ENCODE peak calls at places on chromosomes 13 and 19, in five cellular contexts. P, C, R, V and A are unnamed samples.

GRCh38 chr13:113149711-113150544 is 8.5 kb upstream of the PROZ start:
- DNase-seq in P (no peak), C (no peak), R (peak), V (no peak), A (no peak)

GRCh38 chr13:34849406-34849805 is 92.7 kb upstream of the NBEA start:
- DNase-seq in P (no peak), C (no peak), R (no peak), V (no peak), A (no peak)

GRCh38 chr13:111388851-111389500 is 68.5 kb downstream of the TEX29 start:
- DNase-seq in P (no peak), C (peak), R (peak), V (no peak), A (peak)

GRCh38 chr13:30932481-30933333 is at the start of gene TEX26:
- DNase-seq in P (no peak), C (peak), R (peak), V (no peak), A (no peak)

GRCh38 chr19:57664269-57665127 is 4.2 kb upstream of the ZSCAN4 start:
- DNase-seq in P (peak), C (peak), R (peak), V (no peak), A (peak)

GRCh38 chr19:38632476-38633213 is 13.7 kb downstream of the EIF3K start:
- DNase-seq in P (no peak), C (no peak), R (no peak), V (no peak), A (no peak)

GRCh38 chr13:28059214-28059613 is 41.2 kb downstream of the FLT3 start:
- DNase-seq in P (peak), C (peak), R (peak), V (peak), A (peak)

GRCh38 chr19:9842834-9843625 is 7.9 kb downstream of the PIN1 start:
- DNase-seq in P (no peak), C (no peak), R (no peak), V (no peak), A (no peak)

GRCh38 chr13:26628706-26629105 is 71.2 kb downstream of the WASF3 start:
- DNase-seq in P (peak), C (no peak), R (no peak), V (peak), A (no peak)